ENCODE peak calls at places on chromosomes 16 and 17, in ten cellular contexts. K, R, W, I, T, C, H, E, L and Y are unnamed samples.

GRCh38 chr17:77178050-77178449 is 37.3 kb downstream of the SEC14L1 start:
- DNase-seq in K (no peak), R (no peak), W (no peak), I (no peak), T (no peak), C (no peak), H (no peak), E (no peak), L (no peak), Y (no peak)

GRCh38 chr16:860891-861290 is 60.4 kb upstream of the GNG13 start:
- DNase-seq in K (no peak), R (no peak), W (no peak), I (no peak), T (no peak), C (no peak), H (no peak), E (no peak), L (no peak), Y (no peak)

GRCh38 chr16:10856042-10856441 is 21.0 kb upstream of the CIITA start:
- DNase-seq in K (no peak), R (no peak), W (no peak), I (no peak), T (no peak), C (no peak), H (no peak), E (no peak), L (no peak), Y (no peak)

GRCh38 chr17:80455328-80455710 is 21.1 kb downstream of the NPTX1 start:
- DNase-seq in K (no peak), R (no peak), W (no peak), I (peak), T (peak), C (no peak), H (no peak), E (peak), L (no peak), Y (peak)

GRCh38 chr17:40313660-40314556 is 4.9 kb downstream of the RARA start:
- DNase-seq in K (peak), R (no peak), W (no peak), I (peak), T (no peak), C (peak), H (no peak), E (no peak), L (no peak), Y (peak)

GRCh38 chr17:66819466-66819865 is 15.5 kb upstream of the CACNG5 start:
- DNase-seq in K (no peak), R (no peak), W (no peak), I (no peak), T (no peak), C (no peak), H (no peak), E (no peak), L (no peak), Y (no peak)

GRCh38 chr17:38761612-38762011 is 9.1 kb downstream of the PSMB3 start:
- DNase-seq in K (no peak), R (no peak), W (no peak), I (peak), T (no peak), C (no peak), H (no peak), E (no peak), L (no peak), Y (peak)

GRCh38 chr16:85162478-85163277 is 50.4 kb upstream of the CIBAR2 start:
- DNase-seq in K (no peak), R (peak), W (no peak), I (peak), T (no peak), C (peak), H (no peak), E (peak), L (no peak), Y (peak)

GRCh38 chr16:61890346-61890745 is 145.9 kb downstream of the CDH8 start:
- DNase-seq in K (no peak), R (no peak), W (no peak), I (no peak), T (no peak), C (no peak), H (no peak), E (no peak), L (no peak), Y (no peak)

GRCh38 chr16:14309001-14309886 is 238.1 kb downstream of the MRTFB start:
- DNase-seq in K (no peak), R (no peak), W (peak), I (no peak), T (no peak), C (no peak), H (no peak), E (no peak), L (no peak), Y (peak)

GRCh38 chr17:66165537-66166123 is 26.3 kb downstream of the CEP112 start:
- DNase-seq in K (no peak), R (no peak), W (no peak), I (peak), T (peak), C (peak), H (no peak), E (peak), L (no peak), Y (no peak)

GRCh38 chr16:82653550-82654511 is 27.1 kb downstream of the CDH13 start:
- DNase-seq in K (no peak), R (no peak), W (no peak), I (peak), T (peak), C (no peak), H (no peak), E (peak), L (no peak), Y (peak)

GRCh38 chr16:1089822-1090619 is 6.0 kb downstream of the C1QTNF8 start:
- DNase-seq in K (peak), R (peak), W (no peak), I (peak), T (no peak), C (no peak), H (no peak), E (no peak), L (no peak), Y (no peak)

GRCh38 chr17:47205419-47205963 is 3.7 kb upstream of the MYL4 start:
- DNase-seq in K (no peak), R (peak), W (peak), I (peak), T (no peak), C (peak), H (peak), E (no peak), L (no peak), Y (peak)

GRCh38 chr16:49484454-49484853 is 110.8 kb downstream of the C16orf78 start:
- DNase-seq in K (peak), R (peak), W (no peak), I (peak), T (no peak), C (no peak), H (no peak), E (no peak), L (no peak), Y (peak)

GRCh38 chr17:9239260-9239820 is 218.0 kb downstream of the NTN1 start:
- DNase-seq in K (no peak), R (no peak), W (no peak), I (no peak), T (no peak), C (no peak), H (no peak), E (no peak), L (no peak), Y (peak)

GRCh38 chr17:12977008-12977751 is 40.6 kb downstream of the ELAC2 start:
- DNase-seq in K (peak), R (no peak), W (no peak), I (no peak), T (no peak), C (no peak), H (no peak), E (no peak), L (no peak), Y (no peak)

GRCh38 chr16:47359478-47359877 is 101.4 kb downstream of the ITFG1 start:
- DNase-seq in K (no peak), R (no peak), W (no peak), I (no peak), T (no peak), C (no peak), H (no peak), E (no peak), L (no peak), Y (peak)

GRCh38 chr16:3101018-3101840 is 2.1 kb upstream of the ZSCAN10 start:
- DNase-seq in K (no peak), R (no peak), W (no peak), I (peak), T (peak), C (no peak), H (no peak), E (no peak), L (no peak), Y (no peak)

GRCh38 chr16:86491643-86492030 is 18.7 kb upstream of the FOXF1 start:
- DNase-seq in K (no peak), R (no peak), W (no peak), I (no peak), T (no peak), C (no peak), H (no peak), E (no peak), L (no peak), Y (no peak)

GRCh38 chr16:18811925-18812324 is 10.6 kb upstream of the ARL6IP1 start:
- DNase-seq in K (no peak), R (no peak), W (no peak), I (no peak), T (no peak), C (no peak), H (no peak), E (no peak), L (no peak), Y (no peak)

GRCh38 chr17:78132086-78132676 is 1.6 kb downstream of the TMC8 start:
- DNase-seq in K (peak), R (no peak), W (peak), I (no peak), T (no peak), C (no peak), H (no peak), E (no peak), L (no peak), Y (no peak)

GRCh38 chr16:51834131-51834530 is 683.1 kb upstream of the SALL1 start:
- DNase-seq in K (no peak), R (no peak), W (no peak), I (no peak), T (no peak), C (no peak), H (no peak), E (no peak), L (no peak), Y (no peak)

GRCh38 chr16:59252317-59252716 is 518.2 kb upstream of the GOT2 start:
- DNase-seq in K (no peak), R (no peak), W (no peak), I (no peak), T (no peak), C (no peak), H (no peak), E (no peak), L (no peak), Y (no peak)